ENCODE peak calls at places on chromosome 6, in ten cellular contexts. G, D, N, W, F, Q, Y, R, J and S are unnamed samples.

GRCh38 chr6:104639671-104640070 is 220.0 kb downstream of the HACE1 start:
- DNase-seq in G (peak; percentile 21), D (peak; percentile 61), N (no peak), W (no peak), F (no peak), Q (no peak), Y (no peak), R (no peak), J (no peak), S (no peak)

GRCh38 chr6:46651766-46652165 is 852 bp downstream of the CYP39A1 start:
- DNase-seq in G (no peak), D (peak; percentile 36), N (no peak), W (no peak), F (no peak), Q (no peak), Y (no peak), R (no peak), J (no peak), S (no peak)

GRCh38 chr6:103675807-103676406 is 1183.8 kb downstream of the HACE1 start:
- DNase-seq in G (no peak), D (peak; percentile 4), N (no peak), W (no peak), F (no peak), Q (no peak), Y (no peak), R (no peak), J (no peak), S (no peak)

GRCh38 chr6:38282911-38283310 is 356.8 kb downstream of the BTBD9 start:
- DNase-seq in G (no peak), D (no peak), N (no peak), W (no peak), F (no peak), Q (no peak), Y (no peak), R (no peak), J (no peak), S (no peak)

GRCh38 chr6:87907521-87907920 is 140.1 kb upstream of the SPACA1 start:
- DNase-seq in G (peak; percentile 63), D (peak; percentile 43), N (no peak), W (no peak), F (no peak), Q (no peak), Y (no peak), R (no peak), J (no peak), S (no peak)

GRCh38 chr6:7703148-7703680 is 22.7 kb upstream of the BMP6 start:
- DNase-seq in G (no peak), D (peak; percentile 52), N (no peak), W (no peak), F (no peak), Q (no peak), Y (no peak), R (no peak), J (no peak), S (no peak)

GRCh38 chr6:169237496-169238134 is 16.0 kb downstream of the THBS2 start:
- DNase-seq in G (no peak), D (no peak), N (no peak), W (no peak), F (no peak), Q (no peak), Y (no peak), R (no peak), J (no peak), S (no peak)

GRCh38 chr6:21885532-21886089 is 292.1 kb downstream of the SOX4 start:
- DNase-seq in G (no peak), D (peak; percentile 84), N (peak; percentile 74), W (peak; percentile 27), F (peak; percentile 48), Q (peak; percentile 28), Y (peak; percentile 74), R (no peak), J (no peak), S (no peak)

GRCh38 chr6:44079672-44080071 is 47.6 kb downstream of the MRPL14 start:
- DNase-seq in G (no peak), D (no peak), N (no peak), W (no peak), F (no peak), Q (no peak), Y (no peak), R (no peak), J (no peak), S (no peak)

GRCh38 chr6:44076366-44077200 is 50.7 kb downstream of the MRPL14 start:
- DNase-seq in G (no peak), D (no peak), N (no peak), W (no peak), F (peak; percentile 79), Q (peak; percentile 64), Y (peak; percentile 76), R (no peak), J (no peak), S (no peak)

GRCh38 chr6:44078795-44079671 is 48.2 kb downstream of the MRPL14 start:
- DNase-seq in G (no peak), D (peak; percentile 78), N (no peak), W (peak; percentile 84), F (peak; percentile 46), Q (peak; percentile 67), Y (peak; percentile 87), R (peak; percentile 64), J (no peak), S (peak; percentile 59)

GRCh38 chr6:44077201-44077946 is 49.9 kb downstream of the MRPL14 start:
- DNase-seq in G (no peak), D (no peak), N (no peak), W (no peak), F (no peak), Q (no peak), Y (no peak), R (no peak), J (no peak), S (no peak)

DNA sequence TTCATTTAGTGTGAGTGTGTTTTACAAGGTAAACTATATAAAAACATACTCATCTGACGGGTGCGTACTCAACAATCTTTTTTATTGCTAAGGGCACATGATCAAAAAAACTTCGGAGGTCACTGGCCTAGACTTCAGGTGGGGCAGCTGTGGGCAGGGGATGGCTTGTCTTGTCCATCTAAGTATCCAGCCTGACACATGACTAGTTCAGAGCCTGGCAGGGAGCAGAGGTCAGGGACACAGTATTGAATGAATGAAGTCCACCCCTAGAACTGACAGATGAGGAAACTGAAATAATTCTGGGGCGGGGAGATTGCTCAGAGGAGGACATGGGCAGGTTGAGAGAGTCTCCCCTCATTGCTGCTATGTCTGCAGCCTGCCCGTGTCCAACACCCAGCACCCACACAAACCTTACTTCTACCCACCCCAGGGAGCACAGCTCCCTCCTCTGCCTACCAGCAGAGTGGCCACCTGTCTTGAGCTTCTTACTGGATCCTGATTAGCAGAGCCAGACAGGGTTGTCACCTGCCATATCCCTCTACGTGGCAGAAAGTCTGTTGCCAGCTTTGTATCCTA is 48.9 kb downstream of the MRPL14 start:
- DNase-seq in G (no peak), D (no peak), N (no peak), W (no peak), F (no peak), Q (no peak), Y (no peak), R (no peak), J (no peak), S (no peak)
- TF ChIP-seq CTCF in G (no peak), D (no peak), N (no peak), W (no peak), F (no peak), Q (no peak), Y (no peak), R (no peak), J (no peak), S (no peak)

GRCh38 chr6:31049518-31049917 is 39.2 kb downstream of the MUC22 start:
- DNase-seq in G (no peak), D (peak; percentile 62), N (no peak), W (no peak), F (no peak), Q (no peak), Y (no peak), R (no peak), J (no peak), S (no peak)

GRCh38 chr6:31058128-31058894 is 48.0 kb downstream of the MUC22 start:
- DNase-seq in G (no peak), D (peak; percentile 96), N (no peak), W (no peak), F (no peak), Q (no peak), Y (no peak), R (no peak), J (no peak), S (no peak)

GRCh38 chr6:31055401-31055800 is 45.1 kb downstream of the MUC22 start:
- DNase-seq in G (no peak), D (peak; percentile 88), N (no peak), W (no peak), F (no peak), Q (no peak), Y (no peak), R (no peak), J (no peak), S (no peak)

GRCh38 chr6:31057426-31058003 is 47.2 kb downstream of the MUC22 start:
- DNase-seq in G (no peak), D (peak; percentile 71), N (no peak), W (no peak), F (no peak), Q (no peak), Y (no peak), R (no peak), J (no peak), S (no peak)

GRCh38 chr6:31053873-31054272 is 43.6 kb downstream of the MUC22 start:
- DNase-seq in G (no peak), D (no peak), N (no peak), W (no peak), F (peak; percentile 28), Q (peak; percentile 11), Y (no peak), R (no peak), J (no peak), S (no peak)
- TF ChIP-seq CTCF in G (no peak), D (no peak), N (no peak), W (no peak), F (no peak), Q (no peak), Y (no peak), R (no peak), J (no peak), S (no peak)

DNA sequence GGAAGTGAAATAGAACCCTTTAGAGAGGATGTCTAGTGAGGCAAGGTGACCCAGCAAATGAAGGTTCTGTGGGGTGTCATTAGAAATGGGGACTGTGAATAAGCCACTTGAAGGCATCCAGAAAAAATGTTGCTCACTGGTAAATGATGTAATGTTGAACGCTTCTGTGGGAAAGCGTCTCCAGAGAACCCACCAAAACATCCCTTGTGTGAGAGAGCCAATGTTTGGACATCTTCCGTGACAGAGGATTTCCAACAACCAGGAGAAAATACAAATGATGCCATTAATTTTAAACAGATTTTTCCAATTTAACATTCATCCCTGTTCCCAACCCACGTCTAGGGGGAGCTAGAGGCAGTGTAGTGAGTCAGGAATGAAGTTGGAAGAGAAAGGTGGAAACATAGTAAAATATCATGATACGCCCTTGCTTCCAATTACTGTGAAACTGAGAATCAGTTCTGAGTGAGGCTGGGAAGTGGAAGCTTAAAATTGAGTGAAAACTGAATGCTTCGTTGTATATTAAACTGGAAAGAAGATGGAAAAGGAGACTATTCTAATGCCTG is 584.2 kb downstream of the CD109 start:
- DNase-seq in G (no peak), D (no peak), N (no peak), W (no peak), F (no peak), Q (no peak), Y (no peak), R (no peak), J (no peak), S (no peak)
- TF ChIP-seq CTCF in G (no peak), D (peak; percentile 31), N (peak; percentile 36), W (no peak), F (no peak), Q (no peak), Y (no peak), R (no peak), J (no peak), S (no peak)

GRCh38 chr6:36139431-36139830 is 9.1 kb downstream of the MAPK13 start:
- DNase-seq in G (no peak), D (no peak), N (no peak), W (no peak), F (no peak), Q (no peak), Y (no peak), R (no peak), J (no peak), S (no peak)
- TF ChIP-seq CTCF in G (peak; percentile 21), D (peak; percentile 26), N (peak; percentile 53), W (no peak), F (no peak), Q (no peak), Y (no peak), R (no peak), J (no peak), S (no peak)